ENCODE peak calls at places on chromosomes 5 and 9, in ten cellular contexts. Z is endothelial cell, J is GM13977, O is choroid plexus epithelial cell, M is bronchial epithelial cell, N is ovary, K is left ventricle myocardium inferior, F is psoas muscle, Y is omental fat pad, U is heart right ventricle. L is an unnamed sample.

GRCh38 chr5:173807150-173807784 is 80.9 kb upstream of the CPEB4 start:
- DNase-seq in N (no peak), O (no peak), U (no peak), J (no peak), Y (no peak), M (no peak), Z (no peak), F (no peak), K (no peak), L (no peak)

GRCh38 chr5:72222521-72222920 is 97.5 kb downstream of the MRPS27 start:
- DNase-seq in N (no peak), Z (no peak), K (no peak), J (no peak), F (no peak), Y (no peak), M (no peak), O (no peak), U (no peak), L (no peak)

GRCh38 chr9:4842734-4843133 is 50.0 kb downstream of the RCL1 start:
- DNase-seq in Y (no peak), F (no peak), M (no peak), J (no peak), K (no peak), O (no peak), N (no peak), Z (no peak), U (no peak), L (no peak)

GRCh38 chr5:13552361-13552760 is 392.1 kb downstream of the DNAH5 start:
- DNase-seq in J (no peak), M (no peak), F (no peak), U (no peak), Z (no peak), O (no peak), N (no peak), K (no peak), Y (no peak), L (no peak)

GRCh38 chr9:545480-545879 is 296.0 kb upstream of the DMRT1 start:
- DNase-seq in N (no peak), U (peak; percentile 54), Y (no peak), F (peak; percentile 61), M (no peak), K (peak; percentile 42), Z (no peak), O (no peak), J (no peak), L (no peak)

GRCh38 chr5:56696900-56697299 is 118.4 kb upstream of the MAP3K1 start:
- DNase-seq in U (peak; percentile 49), O (peak; percentile 77), K (no peak), M (no peak), Z (no peak), N (peak; percentile 44), Y (no peak), F (no peak), J (no peak), L (peak; percentile 8)

GRCh38 chr5:35371971-35372426 is 141.7 kb upstream of the PRLR start:
- DNase-seq in Z (no peak), O (no peak), J (no peak), Y (no peak), N (no peak), K (no peak), F (no peak), M (no peak), U (no peak), L (no peak)

GRCh38 chr5:134100283-134101011 is 14.0 kb upstream of the TCF7 start:
- DNase-seq in Z (no peak), U (no peak), F (peak; percentile 41), O (peak; percentile 83), Y (no peak), K (no peak), M (peak; percentile 72), N (no peak), J (peak; percentile 86), L (no peak)

GRCh38 chr9:27572918-27573698 is at the start of gene C9orf72:
- DNase-seq in O (no peak), Z (peak; percentile 81), F (peak; percentile 89), U (peak; percentile 70), N (peak; percentile 89), J (peak; percentile 87), Y (peak; percentile 52), M (no peak), K (peak; percentile 80), L (no peak)

GRCh38 chr5:139393497-139394122 is 1.3 kb downstream of the PROB1 start:
- DNase-seq in Y (no peak), M (no peak), J (peak; percentile 55), U (no peak), K (no peak), F (no peak), Z (no peak), O (no peak), N (no peak), L (no peak)

GRCh38 chr5:139391570-139392323 is 2.0 kb upstream of the MZB1 start:
- DNase-seq in Y (no peak), F (peak; percentile 56), M (peak; percentile 94), Z (peak; percentile 15), U (no peak), K (no peak), N (no peak), J (peak; percentile 64), O (no peak), L (no peak)

GRCh38 chr5:139394123-139394653 is 716 bp downstream of the PROB1 start:
- DNase-seq in N (no peak), Z (peak; percentile 77), K (peak; percentile 62), U (peak; percentile 66), F (peak; percentile 92), O (peak; percentile 59), J (peak; percentile 86), Y (no peak), M (no peak), L (no peak)

GRCh38 chr5:139392324-139392677 is 2.6 kb upstream of the MZB1 start:
- DNase-seq in N (no peak), K (no peak), Z (no peak), F (no peak), U (no peak), O (no peak), J (no peak), M (no peak), Y (no peak), L (no peak)

GRCh38 chr5:139392678-139393496 is 2.0 kb downstream of the PROB1 start:
- DNase-seq in K (peak; percentile 58), F (peak; percentile 82), Z (peak; percentile 85), U (no peak), M (peak; percentile 54), J (peak; percentile 96), Y (no peak), O (peak; percentile 76), N (no peak), L (no peak)
- TF ChIP-seq CTCF in K (peak; percentile 57), F (peak; percentile 23), Z (peak; percentile 29), U (peak; percentile 51), M (peak; percentile 80), J (peak; percentile 92), Y (no peak), O (peak; percentile 64), N (no peak), L (peak; percentile 62)

DNA sequence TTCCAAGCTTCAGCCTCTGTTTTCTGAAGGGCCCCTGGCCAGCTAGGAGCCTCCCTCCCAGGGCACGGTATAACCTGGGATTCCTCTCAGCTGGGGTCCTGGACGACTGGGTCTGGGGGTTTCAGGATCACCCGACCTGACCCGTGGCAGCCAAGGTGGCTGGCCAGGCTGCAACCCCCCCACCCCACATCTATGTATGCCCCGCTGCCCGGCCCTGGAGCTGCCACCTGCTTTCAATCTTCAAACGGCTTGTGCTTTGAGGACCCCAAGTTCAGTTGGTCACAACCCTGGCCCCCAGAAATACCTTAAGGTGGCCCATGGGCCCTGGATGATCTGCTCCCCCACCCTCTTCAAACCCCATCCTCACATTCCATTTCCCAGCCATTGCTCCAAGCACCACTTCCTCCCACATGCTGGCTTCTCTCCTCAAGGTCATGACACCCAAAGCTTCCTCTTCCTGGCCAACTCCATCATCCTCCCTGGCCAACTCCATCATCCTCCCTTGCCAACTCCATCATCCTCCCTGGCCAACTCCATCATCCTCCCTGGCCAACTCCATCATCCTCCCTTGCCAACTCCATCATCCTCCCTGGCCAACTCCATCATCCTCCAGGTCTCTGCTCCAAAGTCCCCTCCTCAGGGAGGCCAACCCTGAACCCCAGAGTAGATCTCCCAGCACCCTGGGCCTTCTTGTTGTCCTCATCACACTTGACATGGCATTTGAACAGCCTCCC is 17.2 kb upstream of the TTLL11 start:
- DNase-seq in N (no peak), F (no peak), Y (no peak), J (no peak), K (no peak), M (no peak), Z (no peak), U (no peak), O (no peak), L (no peak)
- TF ChIP-seq CTCF in N (no peak), F (no peak), Y (no peak), J (no peak), K (no peak), M (no peak), Z (no peak), U (no peak), O (no peak), L (no peak)

GRCh38 chr5:77494935-77495334 is 2.8 kb upstream of the WDR41 start:
- DNase-seq in Y (no peak), Z (no peak), K (no peak), F (no peak), M (no peak), N (no peak), O (no peak), J (no peak), U (no peak), L (no peak)

GRCh38 chr5:77491783-77492652 is at the start of gene WDR41:
- DNase-seq in U (peak; percentile 95), Y (peak; percentile 65), J (peak; percentile 92), N (peak; percentile 91), Z (peak; percentile 92), F (peak; percentile 96), O (peak; percentile 97), M (peak; percentile 90), K (peak; percentile 92), L (peak; percentile 92)

GRCh38 chr5:77492653-77493000 is 511 bp upstream of the WDR41 start:
- DNase-seq in F (no peak), O (no peak), N (no peak), J (no peak), Z (no peak), U (no peak), K (no peak), Y (no peak), M (no peak), L (no peak)
- TF ChIP-seq CTCF in F (no peak), O (no peak), N (no peak), J (no peak), Z (no peak), U (no peak), K (no peak), Y (no peak), M (no peak), L (no peak)

GRCh38 chr5:6675784-6676499 is 37.3 kb upstream of the TENT4A start:
- DNase-seq in Z (no peak), M (no peak), N (no peak), U (no peak), J (no peak), K (no peak), O (no peak), F (no peak), Y (no peak), L (no peak)
- TF ChIP-seq CTCF in Z (no peak), M (peak; percentile 14), N (no peak), U (no peak), J (no peak), K (no peak), O (peak; percentile 11), F (no peak), Y (no peak), L (no peak)